ENCODE peak calls at places on chromosome 6, in nine cellular contexts. J is lower lobe of right lung; Y is effector memory CD4-positive, alpha-beta T cell; U is heart right ventricle; Z is CD8-positive, alpha-beta memory T cell; R is Karpas-422; V is right cardiac atrium; G is CD4-positive, CD25-positive, alpha-beta regulatory T cell; F is mammary epithelial cell. K is an unnamed sample. For H3K4me1, the result is how much of the 10 kb centered on the place peaks cover.

GRCh38 chr6:8080338-8081151 is 16.4 kb upstream of the BLOC1S5 start:
- DNase-seq in R (no peak), V (no peak), Z (no peak), F (peak), J (no peak), Y (no peak), G (no peak), U (no peak), K (no peak)

GRCh38 chr6:72363844-72364740 is 257.8 kb upstream of the KCNQ5 start:
- DNase-seq in U (no peak), V (no peak), Z (no peak), G (no peak), F (peak), Y (no peak), R (no peak), J (no peak), K (no peak)

GRCh38 chr6:90432408-90432775 is 135.7 kb upstream of the BACH2 start:
- DNase-seq in Z (no peak), Y (no peak), U (no peak), R (no peak), V (no peak), F (no peak), J (no peak), G (no peak), K (no peak)

GRCh38 chr6:11418290-11418905 is 119.2 kb upstream of the TMEM170B start:
- DNase-seq in J (no peak), Y (no peak), F (no peak), Z (no peak), R (no peak), G (no peak), V (no peak), U (no peak), K (no peak)

GRCh38 chr6:149138699-149139294 is 178.7 kb upstream of the TAB2 start:
- DNase-seq in V (no peak), G (no peak), Z (no peak), J (no peak), F (no peak), U (no peak), Y (no peak), R (no peak), K (no peak)

GRCh38 chr6:25229671-25230321 is 49.4 kb upstream of the CARMIL1 start:
- DNase-seq in Y (no peak), U (no peak), J (no peak), Z (no peak), F (peak), G (no peak), R (no peak), V (no peak), K (no peak)

GRCh38 chr6:118288355-118289124 is 259.6 kb upstream of the PLN start:
- DNase-seq in Z (no peak), G (no peak), R (no peak), J (no peak), U (no peak), V (no peak), F (peak), Y (no peak), K (no peak)

GRCh38 chr6:141158740-141159139 is 974.0 kb upstream of the GJE1 start:
- DNase-seq in R (no peak), Z (no peak), U (no peak), V (no peak), G (no peak), Y (no peak), F (no peak), J (no peak), K (no peak)

GRCh38 chr6:169029861-169030260 is 223.8 kb downstream of the THBS2 start:
- DNase-seq in Y (no peak), U (no peak), R (no peak), G (no peak), V (no peak), J (no peak), F (no peak), Z (no peak), K (no peak)

GRCh38 chr6:82067021-82067420 is 180.5 kb downstream of the IBTK start:
- DNase-seq in V (no peak), G (no peak), R (no peak), U (no peak), J (no peak), F (no peak), Z (no peak), Y (no peak), K (no peak)

GRCh38 chr6:34595332-34596090 is 39.4 kb upstream of the SPDEF start:
- DNase-seq in G (no peak), Z (no peak), F (peak), V (no peak), U (no peak), R (no peak), Y (no peak), J (no peak), K (no peak)

GRCh38 chr6:170116643-170117042 is 174.2 kb downstream of the DLL1 start:
- DNase-seq in Z (no peak), U (no peak), R (no peak), J (peak), F (no peak), V (peak), G (no peak), Y (no peak), K (peak)

GRCh38 chr6:159931112-159931511 is 37.8 kb upstream of the IGF2R start:
- DNase-seq in Z (no peak), U (no peak), F (no peak), Y (no peak), G (no peak), J (no peak), R (no peak), V (no peak), K (no peak)

GRCh38 chr6:31763617-31763940 is 1.1 kb downstream of the SAPCD1 start:
- DNase-seq in V (no peak), F (peak), J (no peak), Y (no peak), G (no peak), Z (no peak), U (no peak), R (no peak), K (no peak)

GRCh38 chr6:14717307-14717706 is 528.6 kb upstream of the JARID2 start:
- DNase-seq in R (no peak), F (no peak), J (no peak), V (no peak), G (no peak), Z (no peak), Y (no peak), U (no peak), K (no peak)

GRCh38 chr6:63997217-63997616 is 361.6 kb downstream of the PHF3 start:
- DNase-seq in V (no peak), J (no peak), R (no peak), Y (no peak), G (no peak), Z (no peak), F (no peak), U (no peak), K (no peak)

GRCh38 chr6:137846772-137847313 is 20.2 kb upstream of the TNFAIP3 start:
- DNase-seq in Z (no peak), G (no peak), U (peak), V (peak), F (no peak), J (peak), Y (no peak), R (no peak), K (peak)

GRCh38 chr6:132490024-132490423 is 22.9 kb downstream of the STX7 start:
- DNase-seq in V (no peak), J (no peak), G (no peak), Y (no peak), R (peak), Z (no peak), F (no peak), U (no peak), K (peak)

GRCh38 chr6:27471365-27472115 is 1.4 kb downstream of the ZNF184 start:
- DNase-seq in J (no peak), Y (no peak), V (no peak), G (no peak), Z (no peak), U (no peak), R (peak), F (no peak), K (no peak)

GRCh38 chr6:33843696-33844121 is 39.9 kb upstream of the MLN start:
- DNase-seq in V (no peak), Z (no peak), U (no peak), J (no peak), F (no peak), Y (no peak), G (no peak), R (no peak), K (no peak)

GRCh38 chr6:108260126-108260808 is 573 bp downstream of the SNX3 start:
- DNase-seq in J (peak), F (peak), Z (no peak), V (peak), G (no peak), Y (no peak), R (peak), U (no peak), K (peak)

GRCh38 chr6:32108094-32108627 is 977 bp downstream of the TNXB start:
- DNase-seq in R (no peak), U (peak), V (peak), Z (no peak), Y (no peak), G (no peak), J (no peak), F (no peak), K (no peak)

GRCh38 chr6:111985202-111985731 is 68.6 kb upstream of the CCN6 start:
- DNase-seq in G (no peak), R (no peak), U (no peak), J (no peak), V (no peak), Y (no peak), Z (no peak), F (peak), K (no peak)

GRCh38 chr6:35302604-35303218 is 5.1 kb downstream of the DEF6 start:
- DNase-seq in V (peak), R (peak), Y (peak), G (peak), Z (peak), J (peak), F (peak), U (peak), K (peak)

GRCh38 chr6:131819507-131820228 is 11.8 kb downstream of the ENPP1 start:
- DNase-seq in Z (no peak), J (no peak), R (no peak), F (peak), V (no peak), U (no peak), G (no peak), Y (no peak), K (no peak)

GRCh38 chr6:9121551-9121950 is 686.2 kb upstream of the SLC35B3 start:
- DNase-seq in U (no peak), V (no peak), Z (no peak), R (no peak), G (no peak), Y (no peak), F (peak), J (no peak), K (peak)

GRCh38 chr6:79394690-79395089 is 142.5 kb downstream of the LCA5 start:
- DNase-seq in F (no peak), R (no peak), Z (no peak), V (no peak), Y (no peak), J (no peak), G (no peak), U (no peak), K (no peak)

DNA sequence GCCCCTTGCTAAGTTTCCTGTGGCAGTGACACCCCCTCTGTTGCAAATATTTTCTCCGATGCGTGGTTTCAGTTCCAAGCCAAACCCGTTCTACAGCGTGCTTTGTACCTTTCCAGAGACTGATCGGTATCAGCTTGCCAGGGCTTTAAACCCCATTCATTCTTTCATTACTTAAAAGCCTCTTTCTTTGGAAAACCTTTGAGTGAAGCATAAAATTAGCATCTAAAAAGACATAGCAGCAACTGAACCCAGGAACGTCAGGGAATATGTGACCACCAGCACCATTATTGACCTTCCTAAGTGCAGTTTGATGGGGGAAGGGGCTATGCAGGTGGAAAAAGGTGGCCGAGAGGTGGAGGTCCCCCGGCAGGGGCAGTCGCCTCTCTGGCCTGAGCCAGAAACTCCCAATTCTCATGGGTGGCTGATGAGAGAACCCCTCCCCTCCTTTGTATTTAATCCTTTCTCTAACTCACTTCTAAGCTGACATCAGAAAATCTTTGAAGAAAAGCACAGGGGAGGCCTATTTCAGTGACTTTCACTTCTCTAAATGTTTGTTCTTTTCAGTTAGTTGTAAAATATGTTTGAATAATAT is 89.4 kb downstream of the RSPH3 start:
- DNase-seq in R (peak), Y (no peak), V (no peak), G (no peak), F (peak), J (no peak), U (no peak), Z (peak), K (no peak)
- H3K4me3 ChIP-seq in R (peak), Y (peak), V (no peak), G (peak), F (no peak), J (peak), U (no peak), Z (peak), K (no peak)

DNA sequence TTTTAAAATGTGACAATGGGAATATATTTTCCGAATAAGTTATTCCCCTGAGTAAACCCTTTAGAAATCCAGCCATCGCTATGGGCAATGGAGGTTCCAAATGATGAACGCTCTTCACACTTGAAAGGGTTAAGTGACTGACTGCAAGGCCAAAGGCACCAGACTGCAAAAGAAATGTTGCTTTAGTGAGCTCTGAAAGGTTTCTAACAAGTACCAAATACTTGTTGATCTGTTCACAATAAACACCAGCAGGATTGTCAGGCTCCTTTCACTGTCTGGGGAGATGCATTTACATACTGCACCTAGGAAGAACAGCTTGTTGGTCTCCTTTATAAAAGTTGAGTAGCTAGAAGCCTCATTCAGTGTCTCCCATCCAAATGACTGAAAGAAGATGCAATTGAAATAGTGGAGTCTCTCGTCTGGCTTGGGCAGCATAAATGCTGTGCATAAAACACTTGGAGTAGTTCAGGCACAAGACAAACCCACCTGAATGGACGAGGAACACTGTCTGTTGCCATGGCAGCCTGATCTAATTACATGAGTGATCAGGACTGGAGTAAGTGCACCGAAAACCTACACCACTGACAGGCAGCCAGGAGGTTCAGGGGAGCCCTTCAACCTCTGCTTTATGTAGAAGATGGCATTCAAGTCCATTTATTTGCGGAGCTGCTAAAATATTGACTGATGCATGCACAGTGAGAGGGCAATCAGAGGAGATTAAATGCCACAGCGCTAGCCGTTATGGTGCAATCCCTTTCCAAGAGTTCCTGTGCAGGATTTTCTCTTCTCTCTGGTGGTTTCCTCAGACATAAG is 2.9 kb downstream of the ATXN1 start:
- DNase-seq in R (no peak), F (peak), J (no peak), G (peak), Z (peak), V (peak), Y (peak), U (no peak), K (no peak)
- H3K27ac ChIP-seq in R (no peak), F (peak), J (peak), G (peak), Z (no peak), V (peak), Y (peak), U (peak), K (peak)

DNA sequence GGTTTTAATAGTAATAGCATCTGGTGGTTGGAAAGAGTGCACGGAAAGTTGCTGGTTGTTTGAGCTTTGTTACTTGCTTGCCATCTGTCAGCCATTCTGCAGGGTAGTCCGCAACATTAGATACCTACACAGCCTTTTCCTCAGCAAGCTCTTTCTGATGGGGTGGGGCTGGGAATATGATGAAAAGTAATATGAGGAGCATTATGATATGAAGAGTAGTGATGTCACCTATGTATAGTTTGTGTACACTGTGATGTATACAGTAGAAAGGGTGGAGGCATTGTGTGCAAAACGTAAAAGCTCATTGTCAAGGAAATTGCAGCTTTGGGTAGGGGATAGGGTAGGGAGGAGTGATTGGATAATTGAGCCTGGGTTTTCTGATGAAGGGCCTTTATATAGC is 16.1 kb downstream of the SCAF8 start:
- DNase-seq in G (no peak), V (no peak), Z (no peak), Y (no peak), J (no peak), F (no peak), R (no peak), U (no peak), K (no peak)
- H3K4me1 ChIP-seq in G (under half), V (under half), Z (half or more), Y (under half), J (under half), F (under half), R (under half), U (under half), K (under half)

GRCh38 chr6:21478411-21478810 is 115.1 kb upstream of the SOX4 start:
- DNase-seq in R (no peak), U (no peak), J (no peak), F (no peak), Z (no peak), Y (no peak), G (no peak), V (no peak), K (no peak)

GRCh38 chr6:21476054-21476552 is 117.4 kb upstream of the SOX4 start:
- DNase-seq in J (no peak), V (no peak), Y (no peak), Z (no peak), U (no peak), R (no peak), G (no peak), F (no peak), K (no peak)

GRCh38 chr6:21479140-21479539 is 114.4 kb upstream of the SOX4 start:
- DNase-seq in J (no peak), R (peak), V (peak), F (no peak), Z (no peak), G (no peak), U (peak), Y (no peak), K (no peak)
- H3K4me3 ChIP-seq in J (peak), R (no peak), V (peak), F (no peak), Z (no peak), G (no peak), U (peak), Y (no peak), K (no peak)

DNA sequence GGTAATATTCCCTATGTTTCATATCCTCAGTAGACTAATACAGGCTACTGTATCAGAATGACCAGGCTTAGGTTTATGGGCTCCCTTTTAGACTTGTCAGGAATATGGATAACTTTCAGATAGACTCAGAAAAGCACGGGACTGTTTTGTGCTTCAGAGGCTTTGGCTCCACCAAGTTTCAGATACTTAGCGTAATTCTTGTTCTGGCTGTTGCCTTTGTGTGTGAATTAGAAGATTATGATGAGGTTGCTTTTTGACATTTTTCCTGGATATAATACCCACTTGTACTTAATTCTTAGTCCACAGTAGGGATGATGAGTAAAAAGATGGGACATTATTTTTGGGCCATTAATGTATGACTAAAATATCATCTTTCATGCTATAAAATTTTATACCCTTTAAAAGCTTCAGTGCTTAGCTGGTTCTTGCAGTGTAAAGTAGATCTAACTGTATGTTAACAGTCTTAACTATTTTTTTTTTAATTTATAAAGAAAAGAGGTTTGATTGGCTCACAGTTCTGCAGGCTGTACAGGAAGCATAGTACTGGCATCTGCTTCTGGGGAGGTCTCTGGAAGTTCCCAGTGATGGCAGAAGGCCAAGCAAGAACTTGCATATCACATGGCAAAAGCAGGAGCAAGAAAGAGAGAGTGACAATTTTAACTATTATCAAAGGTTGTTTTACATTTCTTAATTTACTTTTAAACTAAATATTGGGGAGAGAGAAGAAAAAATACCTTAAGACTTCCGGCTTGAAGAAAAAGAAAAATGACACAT is 120.7 kb downstream of the ZFAND3 start:
- DNase-seq in G (no peak), R (no peak), U (no peak), Z (no peak), V (peak), F (no peak), J (no peak), Y (no peak), K (no peak)
- H3K27ac ChIP-seq in G (no peak), R (no peak), U (no peak), Z (no peak), V (no peak), F (no peak), J (no peak), Y (no peak), K (no peak)

DNA sequence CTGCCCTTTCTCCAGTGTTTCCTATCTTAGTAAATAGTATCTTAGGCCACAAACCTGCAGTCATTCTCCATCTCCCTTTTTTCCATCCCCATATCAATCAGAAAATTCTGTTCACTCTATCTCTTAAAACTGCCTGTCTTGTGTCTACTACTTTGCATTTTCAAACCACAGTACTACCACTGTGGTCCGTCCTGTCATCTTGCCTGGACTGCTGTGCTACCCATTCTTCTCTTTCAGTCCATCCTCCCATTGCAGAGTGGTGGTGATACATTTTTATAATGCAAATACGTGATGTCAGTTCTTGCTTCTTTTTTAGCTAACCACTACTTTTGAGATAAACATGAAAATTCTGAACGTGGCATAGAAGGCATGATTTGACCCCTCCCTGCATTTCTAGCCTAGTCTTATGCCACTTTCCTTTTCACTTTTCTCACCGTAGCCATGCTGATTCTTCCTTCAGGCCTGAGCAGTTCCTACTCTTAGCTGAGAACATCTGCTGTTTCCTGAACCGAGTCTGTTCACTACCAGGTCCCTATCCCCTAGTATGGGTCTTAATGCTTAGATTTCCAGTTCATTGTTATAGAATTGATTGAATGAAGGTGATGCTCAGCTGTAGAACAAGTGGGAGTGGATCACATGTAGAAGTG is 13.8 kb downstream of the TBPL1 start:
- DNase-seq in V (no peak), Y (no peak), Z (no peak), F (no peak), U (no peak), R (peak), G (no peak), J (no peak), K (no peak)
- H3K4me1 ChIP-seq in V (under half), Y (under half), Z (under half), F (under half), U (under half), R (under half), G (under half), J (under half), K (under half)

GRCh38 chr6:165729307-165729936 is 66.4 kb upstream of the PDE10A start:
- DNase-seq in Y (no peak), Z (no peak), J (no peak), G (no peak), V (no peak), U (no peak), F (peak), R (peak), K (no peak)
- H3K4me3 ChIP-seq in Y (no peak), Z (no peak), J (no peak), G (no peak), V (no peak), U (no peak), F (no peak), R (no peak), K (no peak)

K was measured in left lung.